ENCODE peak calls at places on chromosomes 6 and 20, in ten cellular contexts. D, S, O, T, A, B, V, E, I and C are unnamed samples.

GRCh38 chr20:41664584-41664983 is 46.4 kb upstream of the CHD6 start:
- DNase-seq in D (no peak), S (no peak), O (no peak), T (no peak), A (no peak), B (no peak), V (no peak), E (no peak), I (no peak), C (peak)

GRCh38 chr6:22598386-22598785 is 29.0 kb downstream of the HDGFL1 start:
- DNase-seq in D (no peak), S (no peak), O (no peak), T (no peak), A (no peak), B (no peak), V (no peak), E (no peak), I (no peak), C (no peak)

GRCh38 chr20:64036346-64037198 is 590 bp downstream of the C20orf204 start:
- DNase-seq in D (no peak), S (no peak), O (no peak), T (no peak), A (no peak), B (no peak), V (no peak), E (no peak), I (peak), C (no peak)

GRCh38 chr20:11180186-11180585 is 506.4 kb upstream of the JAG1 start:
- DNase-seq in D (no peak), S (no peak), O (no peak), T (no peak), A (no peak), B (no peak), V (no peak), E (no peak), I (no peak), C (no peak)

GRCh38 chr6:11613858-11614257 is 76.3 kb downstream of the TMEM170B start:
- DNase-seq in D (no peak), S (no peak), O (no peak), T (peak), A (no peak), B (no peak), V (peak), E (peak), I (no peak), C (peak)

GRCh38 chr20:44442298-44443070 is 33.2 kb upstream of the TTPAL start:
- DNase-seq in D (no peak), S (no peak), O (no peak), T (no peak), A (no peak), B (no peak), V (no peak), E (no peak), I (no peak), C (no peak)

GRCh38 chr6:144055121-144055931 is 40.0 kb downstream of the SF3B5 start:
- DNase-seq in D (no peak), S (peak), O (no peak), T (no peak), A (no peak), B (no peak), V (no peak), E (no peak), I (no peak), C (no peak)

GRCh38 chr6:142848156-142848555 is 96.8 kb downstream of the HIVEP2 start:
- DNase-seq in D (no peak), S (no peak), O (no peak), T (no peak), A (no peak), B (no peak), V (no peak), E (no peak), I (no peak), C (no peak)

GRCh38 chr6:117498159-117498558 is 15.7 kb downstream of the DCBLD1 start:
- DNase-seq in D (no peak), S (no peak), O (no peak), T (peak), A (no peak), B (no peak), V (peak), E (peak), I (no peak), C (peak)

GRCh38 chr6:89527634-89528033 is 94.7 kb downstream of the ANKRD6 start:
- DNase-seq in D (no peak), S (no peak), O (no peak), T (no peak), A (no peak), B (no peak), V (no peak), E (no peak), I (no peak), C (no peak)

GRCh38 chr6:8182857-8183256 is 80.5 kb upstream of the EEF1E1 start:
- DNase-seq in D (no peak), S (no peak), O (peak), T (no peak), A (no peak), B (no peak), V (no peak), E (no peak), I (no peak), C (no peak)

GRCh38 chr6:82057846-82058554 is 189.5 kb downstream of the IBTK start:
- DNase-seq in D (no peak), S (no peak), O (no peak), T (peak), A (no peak), B (no peak), V (no peak), E (peak), I (no peak), C (peak)

GRCh38 chr6:82385961-82386360 is 22.3 kb downstream of the TPBG start:
- DNase-seq in D (no peak), S (no peak), O (no peak), T (no peak), A (no peak), B (no peak), V (no peak), E (no peak), I (no peak), C (no peak)

GRCh38 chr20:4375881-4376280 is 345.8 kb upstream of the PRND start:
- DNase-seq in D (no peak), S (no peak), O (no peak), T (peak), A (peak), B (no peak), V (no peak), E (peak), I (no peak), C (no peak)

GRCh38 chr20:20184149-20184548 is 131.8 kb downstream of the CFAP61 start:
- DNase-seq in D (no peak), S (peak), O (no peak), T (peak), A (no peak), B (no peak), V (no peak), E (no peak), I (no peak), C (no peak)

GRCh38 chr6:141752677-141753076 is 380.0 kb upstream of the GJE1 start:
- DNase-seq in D (no peak), S (no peak), O (no peak), T (no peak), A (no peak), B (no peak), V (no peak), E (no peak), I (no peak), C (no peak)

GRCh38 chr6:52946301-52946700 is 36.8 kb upstream of the GSTA3 start:
- DNase-seq in D (no peak), S (no peak), O (no peak), T (no peak), A (no peak), B (no peak), V (no peak), E (no peak), I (no peak), C (no peak)

GRCh38 chr6:104736545-104736944 is 123.2 kb downstream of the HACE1 start:
- DNase-seq in D (no peak), S (no peak), O (no peak), T (no peak), A (no peak), B (no peak), V (no peak), E (no peak), I (no peak), C (no peak)

GRCh38 chr6:2798586-2799134 is 33.5 kb downstream of the WRNIP1 start:
- DNase-seq in D (no peak), S (no peak), O (no peak), T (no peak), A (no peak), B (no peak), V (no peak), E (no peak), I (no peak), C (no peak)

GRCh38 chr20:51488331-51488730 is 54.2 kb downstream of the NFATC2 start:
- DNase-seq in D (no peak), S (no peak), O (no peak), T (no peak), A (no peak), B (no peak), V (no peak), E (no peak), I (peak), C (no peak)

GRCh38 chr6:71347119-71347518 is 58.5 kb downstream of the OGFRL1 start:
- DNase-seq in D (no peak), S (no peak), O (no peak), T (no peak), A (no peak), B (no peak), V (no peak), E (no peak), I (no peak), C (no peak)

GRCh38 chr6:30813623-30814136 is 69.3 kb upstream of the IER3 start:
- DNase-seq in D (no peak), S (no peak), O (no peak), T (peak), A (no peak), B (no peak), V (no peak), E (no peak), I (no peak), C (no peak)

GRCh38 chr6:17389274-17389847 is 4.0 kb upstream of the CAP2 start:
- DNase-seq in D (no peak), S (no peak), O (no peak), T (peak), A (no peak), B (no peak), V (peak), E (peak), I (no peak), C (no peak)

GRCh38 chr6:168272379-168273011 is 47.1 kb downstream of the DACT2 start:
- DNase-seq in D (no peak), S (no peak), O (no peak), T (no peak), A (no peak), B (no peak), V (no peak), E (no peak), I (no peak), C (no peak)

GRCh38 chr20:34222208-34222607 is 19.0 kb upstream of the ASIP start:
- DNase-seq in D (no peak), S (no peak), O (no peak), T (peak), A (no peak), B (no peak), V (peak), E (peak), I (no peak), C (peak)